ENCODE peak calls at places on chromosome 10, in five cellular contexts. One of them, this sample, is unnamed.

GRCh38 chr10:11156480-11156879 is 138.8 kb downstream of the CELF2 start:
- DNase-seq in CD4-positive, alpha-beta T cell: no peak
- DNase-seq in dorsolateral prefrontal cortex: no peak
- DNase-seq in tibial nerve: no peak
- DNase-seq in nephron progenitor cell: no peak
- DNase-seq in this sample: no peak

GRCh38 chr10:49760789-49761188 is 1.3 kb downstream of the OGDHL start:
- DNase-seq in CD4-positive, alpha-beta T cell: no peak
- DNase-seq in dorsolateral prefrontal cortex: no peak
- DNase-seq in tibial nerve: no peak
- DNase-seq in nephron progenitor cell: no peak
- DNase-seq in this sample: no peak

GRCh38 chr10:75043256-75044121 is 68.0 kb upstream of the SAMD8 start:
- DNase-seq in CD4-positive, alpha-beta T cell: peak; percentile 7
- DNase-seq in dorsolateral prefrontal cortex: no peak
- DNase-seq in tibial nerve: no peak
- DNase-seq in nephron progenitor cell: no peak
- DNase-seq in this sample: no peak

GRCh38 chr10:58017719-58018367 is 249.9 kb downstream of the IPMK start:
- DNase-seq in CD4-positive, alpha-beta T cell: no peak
- DNase-seq in dorsolateral prefrontal cortex: no peak
- DNase-seq in tibial nerve: no peak
- DNase-seq in nephron progenitor cell: no peak
- DNase-seq in this sample: no peak

GRCh38 chr10:11262210-11263038 is 244.8 kb downstream of the CELF2 start:
- DNase-seq in CD4-positive, alpha-beta T cell: no peak
- DNase-seq in dorsolateral prefrontal cortex: no peak
- DNase-seq in tibial nerve: no peak
- DNase-seq in nephron progenitor cell: no peak
- DNase-seq in this sample: no peak

GRCh38 chr10:89217057-89217990 is 10.2 kb upstream of the CH25H start:
- DNase-seq in CD4-positive, alpha-beta T cell: peak; percentile 58
- DNase-seq in dorsolateral prefrontal cortex: no peak
- DNase-seq in tibial nerve: peak; percentile 35
- DNase-seq in nephron progenitor cell: peak; percentile 55
- DNase-seq in this sample: peak; percentile 66

GRCh38 chr10:13587367-13587766 is 602 bp downstream of the PRPF18 start:
- DNase-seq in CD4-positive, alpha-beta T cell: no peak
- DNase-seq in dorsolateral prefrontal cortex: no peak
- DNase-seq in tibial nerve: no peak
- DNase-seq in nephron progenitor cell: peak; percentile 13
- DNase-seq in this sample: no peak

GRCh38 chr10:50637003-50637579 is 13.3 kb upstream of the SGMS1 start:
- DNase-seq in CD4-positive, alpha-beta T cell: no peak
- DNase-seq in dorsolateral prefrontal cortex: no peak
- DNase-seq in tibial nerve: no peak
- DNase-seq in nephron progenitor cell: no peak
- DNase-seq in this sample: no peak

GRCh38 chr10:102617816-102618215 is 26.5 kb upstream of the TRIM8 start:
- DNase-seq in CD4-positive, alpha-beta T cell: no peak
- DNase-seq in dorsolateral prefrontal cortex: peak; percentile 10
- DNase-seq in tibial nerve: no peak
- DNase-seq in nephron progenitor cell: no peak
- DNase-seq in this sample: no peak

GRCh38 chr10:80487791-80488538 is 33.9 kb downstream of the TSPAN14 start:
- DNase-seq in CD4-positive, alpha-beta T cell: peak; percentile 48
- DNase-seq in dorsolateral prefrontal cortex: no peak
- DNase-seq in tibial nerve: no peak
- DNase-seq in nephron progenitor cell: no peak
- DNase-seq in this sample: no peak

GRCh38 chr10:61354538-61354937 is 98.6 kb downstream of the TMEM26 start:
- DNase-seq in CD4-positive, alpha-beta T cell: no peak
- DNase-seq in dorsolateral prefrontal cortex: no peak
- DNase-seq in tibial nerve: no peak
- DNase-seq in nephron progenitor cell: no peak
- DNase-seq in this sample: no peak

GRCh38 chr10:56449770-56450169 is 88.7 kb upstream of the ZWINT start:
- DNase-seq in CD4-positive, alpha-beta T cell: no peak
- DNase-seq in dorsolateral prefrontal cortex: no peak
- DNase-seq in tibial nerve: no peak
- DNase-seq in nephron progenitor cell: no peak
- DNase-seq in this sample: no peak

GRCh38 chr10:28880551-28880950 is 203.2 kb downstream of the BAMBI start:
- DNase-seq in CD4-positive, alpha-beta T cell: no peak
- DNase-seq in dorsolateral prefrontal cortex: no peak
- DNase-seq in tibial nerve: no peak
- DNase-seq in nephron progenitor cell: no peak
- DNase-seq in this sample: no peak

GRCh38 chr10:102626026-102626686 is 18.1 kb upstream of the TRIM8 start:
- DNase-seq in CD4-positive, alpha-beta T cell: no peak
- DNase-seq in dorsolateral prefrontal cortex: peak; percentile 14
- DNase-seq in tibial nerve: no peak
- DNase-seq in nephron progenitor cell: no peak
- DNase-seq in this sample: no peak

GRCh38 chr10:80498833-80499671 is 38.6 kb upstream of the SH2D4B start:
- DNase-seq in CD4-positive, alpha-beta T cell: peak; percentile 39
- DNase-seq in dorsolateral prefrontal cortex: peak; percentile 74
- DNase-seq in tibial nerve: peak; percentile 93
- DNase-seq in nephron progenitor cell: no peak
- DNase-seq in this sample: peak; percentile 97

GRCh38 chr10:122349758-122350355 is 24.7 kb upstream of the PLEKHA1 start:
- DNase-seq in CD4-positive, alpha-beta T cell: no peak
- DNase-seq in dorsolateral prefrontal cortex: no peak
- DNase-seq in tibial nerve: no peak
- DNase-seq in nephron progenitor cell: no peak
- DNase-seq in this sample: no peak

GRCh38 chr10:122348512-122348911 is 26.0 kb upstream of the PLEKHA1 start:
- DNase-seq in CD4-positive, alpha-beta T cell: no peak
- DNase-seq in dorsolateral prefrontal cortex: no peak
- DNase-seq in tibial nerve: no peak
- DNase-seq in nephron progenitor cell: peak; percentile 17
- DNase-seq in this sample: no peak

GRCh38 chr10:122352817-122353525 is 21.5 kb upstream of the PLEKHA1 start:
- DNase-seq in CD4-positive, alpha-beta T cell: no peak
- DNase-seq in dorsolateral prefrontal cortex: no peak
- DNase-seq in tibial nerve: no peak
- DNase-seq in nephron progenitor cell: no peak
- DNase-seq in this sample: no peak

GRCh38 chr10:122348951-122349361 is 25.6 kb upstream of the PLEKHA1 start:
- DNase-seq in CD4-positive, alpha-beta T cell: no peak
- DNase-seq in dorsolateral prefrontal cortex: no peak
- DNase-seq in tibial nerve: no peak
- DNase-seq in nephron progenitor cell: no peak
- DNase-seq in this sample: no peak

DNA sequence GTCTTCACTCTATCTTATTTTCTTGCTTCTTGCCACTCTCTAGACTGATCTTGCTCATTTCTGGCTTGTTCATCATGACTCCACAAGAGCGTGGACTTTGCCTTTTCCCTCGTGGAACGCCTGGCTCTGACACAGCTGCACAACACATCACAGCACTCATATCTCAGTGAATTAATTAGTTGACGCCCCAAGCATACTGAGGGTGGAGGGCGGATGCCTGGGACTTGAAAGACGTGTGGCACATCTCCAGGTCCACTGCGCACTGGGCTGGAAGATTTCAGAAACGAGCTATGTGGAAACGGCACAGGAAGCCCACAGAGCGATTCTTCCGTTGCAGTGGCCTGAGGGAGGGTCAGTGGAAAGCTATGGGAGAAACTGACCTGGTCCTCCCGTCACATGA is 23.6 kb upstream of the PLEKHA1 start:
- DNase-seq in CD4-positive, alpha-beta T cell: no peak
- DNase-seq in dorsolateral prefrontal cortex: no peak
- DNase-seq in tibial nerve: no peak
- DNase-seq in nephron progenitor cell: no peak
- DNase-seq in this sample: no peak
- TF ChIP-seq CTCF in CD4-positive, alpha-beta T cell: no peak
- TF ChIP-seq CTCF in dorsolateral prefrontal cortex: no peak
- TF ChIP-seq CTCF in tibial nerve: no peak
- TF ChIP-seq CTCF in nephron progenitor cell: no peak
- TF ChIP-seq CTCF in this sample: no peak

DNA sequence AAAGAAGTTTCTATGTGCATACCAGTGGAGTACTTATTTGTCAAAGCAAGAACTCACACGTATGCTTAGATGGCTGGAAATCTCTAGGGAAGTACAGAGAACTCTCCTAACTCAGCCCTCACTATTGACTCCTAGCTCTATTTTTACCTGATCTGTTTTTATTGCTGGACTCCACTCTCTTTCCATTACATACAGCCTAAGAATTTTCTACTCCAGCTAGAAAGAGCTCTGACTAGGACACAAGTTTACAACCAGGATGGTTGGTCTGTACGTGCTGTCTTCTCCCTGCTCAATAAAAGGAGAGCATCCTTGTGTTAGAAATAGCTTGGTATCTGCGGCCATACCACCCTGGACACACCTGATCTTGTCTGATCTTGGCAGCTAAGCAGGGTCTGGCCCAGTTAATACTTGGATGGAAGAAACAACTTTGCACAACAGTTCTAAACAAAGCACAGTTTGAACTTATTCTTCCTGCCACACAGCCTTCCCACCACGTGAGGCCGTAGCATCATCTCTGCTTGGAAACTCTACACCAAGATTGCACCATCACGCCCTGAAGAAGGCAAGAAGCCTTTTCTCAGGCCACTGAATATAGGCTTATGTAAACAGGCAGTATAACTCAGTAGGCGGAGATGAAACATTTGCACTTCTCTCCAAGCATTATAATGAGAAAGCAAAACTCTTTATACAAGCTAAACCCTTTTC is 50.7 kb downstream of the KCNMA1 start:
- DNase-seq in CD4-positive, alpha-beta T cell: no peak
- DNase-seq in dorsolateral prefrontal cortex: no peak
- DNase-seq in tibial nerve: no peak
- DNase-seq in nephron progenitor cell: no peak
- DNase-seq in this sample: no peak
- TF ChIP-seq CTCF in CD4-positive, alpha-beta T cell: no peak
- TF ChIP-seq CTCF in dorsolateral prefrontal cortex: no peak
- TF ChIP-seq CTCF in tibial nerve: no peak
- TF ChIP-seq CTCF in nephron progenitor cell: no peak
- TF ChIP-seq CTCF in this sample: no peak

DNA sequence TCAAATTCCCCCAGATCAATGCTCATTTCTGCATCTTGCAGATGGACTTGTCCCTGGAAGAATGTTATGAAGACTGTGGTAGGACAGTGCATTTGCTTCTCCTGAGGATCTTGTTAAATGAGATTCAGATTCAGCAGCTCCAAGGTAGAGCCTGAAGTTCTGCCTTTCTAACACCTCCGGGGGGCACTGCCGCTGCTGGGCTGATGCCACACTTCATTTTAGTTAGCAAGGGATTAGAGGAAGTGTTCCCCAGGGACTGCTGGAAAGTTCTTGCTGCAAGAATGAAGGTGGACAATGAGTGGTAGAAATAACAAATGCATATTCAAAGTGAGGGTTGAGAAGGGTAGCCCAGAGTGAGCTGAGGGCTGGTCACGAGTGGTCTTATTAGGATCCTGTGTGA is 434.3 kb upstream of the AKR1E2 start:
- DNase-seq in CD4-positive, alpha-beta T cell: no peak
- DNase-seq in dorsolateral prefrontal cortex: no peak
- DNase-seq in tibial nerve: no peak
- DNase-seq in nephron progenitor cell: no peak
- DNase-seq in this sample: no peak
- TF ChIP-seq CTCF in CD4-positive, alpha-beta T cell: no peak
- TF ChIP-seq CTCF in dorsolateral prefrontal cortex: no peak
- TF ChIP-seq CTCF in tibial nerve: no peak
- TF ChIP-seq CTCF in nephron progenitor cell: no peak
- TF ChIP-seq CTCF in this sample: no peak

GRCh38 chr10:97498841-97499560 is at the start of gene UBTD1:
- DNase-seq in CD4-positive, alpha-beta T cell: peak; percentile 3
- DNase-seq in dorsolateral prefrontal cortex: peak; percentile 67
- DNase-seq in tibial nerve: peak; percentile 33
- DNase-seq in nephron progenitor cell: no peak
- DNase-seq in this sample: no peak

GRCh38 chr10:97499561-97500296 is 1.0 kb downstream of the UBTD1 start:
- DNase-seq in CD4-positive, alpha-beta T cell: no peak
- DNase-seq in dorsolateral prefrontal cortex: peak; percentile 64
- DNase-seq in tibial nerve: peak; percentile 59
- DNase-seq in nephron progenitor cell: peak; percentile 60
- DNase-seq in this sample: peak; percentile 55

GRCh38 chr10:97500297-97500575 is 1.5 kb downstream of the UBTD1 start:
- DNase-seq in CD4-positive, alpha-beta T cell: no peak
- DNase-seq in dorsolateral prefrontal cortex: no peak
- DNase-seq in tibial nerve: no peak
- DNase-seq in nephron progenitor cell: no peak
- DNase-seq in this sample: no peak

GRCh38 chr10:97497572-97498075 is 598 bp downstream of the MMS19 start:
- DNase-seq in CD4-positive, alpha-beta T cell: peak; percentile 48
- DNase-seq in dorsolateral prefrontal cortex: peak; percentile 90
- DNase-seq in tibial nerve: peak; percentile 65
- DNase-seq in nephron progenitor cell: peak; percentile 68
- DNase-seq in this sample: peak; percentile 63

GRCh38 chr10:97498076-97498840 is at the start of gene MMS19:
- DNase-seq in CD4-positive, alpha-beta T cell: peak; percentile 98
- DNase-seq in dorsolateral prefrontal cortex: peak; percentile 99
- DNase-seq in tibial nerve: peak; percentile 100
- DNase-seq in nephron progenitor cell: peak; percentile 100
- DNase-seq in this sample: peak; percentile 97
- TF ChIP-seq CTCF in CD4-positive, alpha-beta T cell: no peak
- TF ChIP-seq CTCF in dorsolateral prefrontal cortex: peak; percentile 44
- TF ChIP-seq CTCF in tibial nerve: no peak
- TF ChIP-seq CTCF in nephron progenitor cell: no peak
- TF ChIP-seq CTCF in this sample: no peak

DNA sequence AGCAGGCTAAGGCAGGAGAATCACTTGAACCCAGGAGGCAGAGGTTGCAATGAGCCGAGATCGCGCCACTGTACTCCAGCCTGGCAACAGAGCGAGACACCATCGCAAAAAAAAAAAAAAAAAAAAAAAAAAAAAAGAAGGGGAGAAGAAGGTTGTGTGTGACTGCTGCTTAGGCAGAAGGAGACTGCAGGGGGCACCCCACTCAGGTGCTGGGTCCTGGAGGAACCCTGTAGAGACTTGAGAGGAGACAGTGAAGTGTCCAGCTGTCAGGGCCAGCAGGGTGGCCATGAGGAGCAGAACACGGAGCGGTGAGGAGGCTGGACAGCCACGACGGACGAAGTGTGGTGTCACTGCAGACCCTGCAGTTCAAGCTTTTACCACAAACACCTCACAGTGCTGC is 99.0 kb upstream of the NMT2 start:
- DNase-seq in CD4-positive, alpha-beta T cell: no peak
- DNase-seq in dorsolateral prefrontal cortex: no peak
- DNase-seq in tibial nerve: no peak
- DNase-seq in nephron progenitor cell: no peak
- DNase-seq in this sample: no peak
- TF ChIP-seq CTCF in CD4-positive, alpha-beta T cell: no peak
- TF ChIP-seq CTCF in dorsolateral prefrontal cortex: no peak
- TF ChIP-seq CTCF in tibial nerve: no peak
- TF ChIP-seq CTCF in nephron progenitor cell: no peak
- TF ChIP-seq CTCF in this sample: no peak

GRCh38 chr10:63723320-63723719 is 202.1 kb downstream of the REEP3 start:
- DNase-seq in CD4-positive, alpha-beta T cell: no peak
- DNase-seq in dorsolateral prefrontal cortex: no peak
- DNase-seq in tibial nerve: no peak
- DNase-seq in nephron progenitor cell: no peak
- DNase-seq in this sample: no peak

GRCh38 chr10:63726883-63727282 is 205.7 kb downstream of the REEP3 start:
- DNase-seq in CD4-positive, alpha-beta T cell: no peak
- DNase-seq in dorsolateral prefrontal cortex: no peak
- DNase-seq in tibial nerve: no peak
- DNase-seq in nephron progenitor cell: no peak
- DNase-seq in this sample: no peak

GRCh38 chr10:63722537-63722936 is 201.3 kb downstream of the REEP3 start:
- DNase-seq in CD4-positive, alpha-beta T cell: no peak
- DNase-seq in dorsolateral prefrontal cortex: no peak
- DNase-seq in tibial nerve: no peak
- DNase-seq in nephron progenitor cell: no peak
- DNase-seq in this sample: no peak

GRCh38 chr10:63723741-63724140 is 202.5 kb downstream of the REEP3 start:
- DNase-seq in CD4-positive, alpha-beta T cell: no peak
- DNase-seq in dorsolateral prefrontal cortex: no peak
- DNase-seq in tibial nerve: no peak
- DNase-seq in nephron progenitor cell: no peak
- DNase-seq in this sample: no peak

GRCh38 chr10:63724922-63725321 is 203.7 kb downstream of the REEP3 start:
- DNase-seq in CD4-positive, alpha-beta T cell: no peak
- DNase-seq in dorsolateral prefrontal cortex: no peak
- DNase-seq in tibial nerve: no peak
- DNase-seq in nephron progenitor cell: no peak
- DNase-seq in this sample: no peak
- TF ChIP-seq CTCF in CD4-positive, alpha-beta T cell: no peak
- TF ChIP-seq CTCF in dorsolateral prefrontal cortex: no peak
- TF ChIP-seq CTCF in tibial nerve: no peak
- TF ChIP-seq CTCF in nephron progenitor cell: no peak
- TF ChIP-seq CTCF in this sample: no peak